ENCODE peak calls at places on chromosomes 4 and X, in nine cellular contexts. F is uterus, I is suprapubic skin, O is cardiac muscle cell, Y is esophagus squamous epithelium, T is hepatocyte, X is AG04450, M is BE2C, U is left lung. E is an unnamed sample.

GRCh38 chr4:67327245-67327860 is 217.9 kb downstream of the CENPC start:
- DNase-seq in O (peak; percentile 81), T (peak; percentile 82), F (peak; percentile 20), U (no peak), M (peak; percentile 58), I (no peak), Y (no peak), X (peak; percentile 6), E (peak; percentile 49)

GRCh38 chr4:108473163-108473720 is 147.1 kb upstream of the RPL34 start:
- DNase-seq in T (no peak), M (peak; percentile 24), U (no peak), I (no peak), O (no peak), X (no peak), Y (no peak), F (no peak), E (no peak)

GRCh38 chr4:113052379-113052951 is 3.0 kb downstream of the ANK2 start:
- DNase-seq in I (no peak), X (no peak), M (no peak), F (no peak), O (no peak), T (no peak), U (no peak), Y (no peak), E (peak; percentile 44)

GRCh38 chrX:55758033-55758432 is 40.5 kb downstream of the RRAGB start:
- DNase-seq in O (no peak), Y (no peak), F (no peak), M (no peak), U (no peak), I (no peak), T (no peak), X (no peak), E (peak; percentile 40)

GRCh38 chrX:124415115-124415798 is 68.9 kb downstream of the SH2D1A start:
- DNase-seq in I (no peak), X (no peak), M (no peak), O (no peak), F (no peak), T (no peak), Y (no peak), U (no peak), E (no peak)

GRCh38 chrX:41382699-41383645 is 49.0 kb downstream of the DDX3X start:
- DNase-seq in X (no peak), Y (no peak), M (no peak), U (no peak), I (no peak), O (no peak), T (peak; percentile 56), F (no peak), E (peak; percentile 28)

GRCh38 chr4:178316211-178316610 is 874.0 kb upstream of the AGA start:
- DNase-seq in T (no peak), O (no peak), U (no peak), X (no peak), F (no peak), I (no peak), Y (no peak), M (peak; percentile 67), E (no peak)

GRCh38 chr4:30720021-30720655 is at the start of gene PCDH7:
- DNase-seq in O (peak; percentile 69), M (no peak), I (no peak), T (peak; percentile 66), Y (no peak), U (peak; percentile 48), F (peak; percentile 52), X (no peak), E (peak; percentile 28)

GRCh38 chr4:78629991-78630541 is 78.5 kb downstream of the ANXA3 start:
- DNase-seq in I (no peak), U (peak; percentile 51), X (no peak), O (no peak), T (peak; percentile 63), Y (no peak), M (peak; percentile 56), F (no peak), E (no peak)

GRCh38 chrX:48507246-48507645 is 1.5 kb upstream of the PORCN start:
- DNase-seq in F (no peak), U (no peak), I (no peak), Y (no peak), X (no peak), T (no peak), M (no peak), O (no peak), E (no peak)

GRCh38 chr4:176841730-176842129 is 49.0 kb upstream of the VEGFC start:
- DNase-seq in X (peak; percentile 26), M (no peak), F (no peak), O (no peak), Y (no peak), I (no peak), T (no peak), U (no peak), E (peak; percentile 27)

GRCh38 chrX:103330601-103331397 is 760 bp downstream of the TCEAL7 start:
- DNase-seq in X (no peak), I (no peak), T (peak; percentile 20), Y (no peak), O (peak; percentile 20), F (peak; percentile 22), M (no peak), U (no peak), E (no peak)
- H3K4me3 ChIP-seq in X (peak overlapping the region; percentile 59), I (peak overlapping the region; percentile 30), T (no peak overlapping the region), Y (no peak overlapping the region), O (no peak overlapping the region), F (peak overlapping the region; percentile 13), M (peak overlapping the region; percentile 63), U (no peak overlapping the region), E (peak overlapping the region; percentile 53)

GRCh38 chrX:53249387-53250042 is 24.5 kb upstream of the KDM5C start:
- DNase-seq in T (no peak), U (no peak), X (no peak), O (no peak), Y (no peak), F (no peak), I (no peak), M (no peak), E (no peak)
- TF ChIP-seq CTCF in T (no peak), U (no peak), X (no peak), O (no peak), Y (no peak), F (no peak), I (no peak), M (no peak), E (no peak)

DNA sequence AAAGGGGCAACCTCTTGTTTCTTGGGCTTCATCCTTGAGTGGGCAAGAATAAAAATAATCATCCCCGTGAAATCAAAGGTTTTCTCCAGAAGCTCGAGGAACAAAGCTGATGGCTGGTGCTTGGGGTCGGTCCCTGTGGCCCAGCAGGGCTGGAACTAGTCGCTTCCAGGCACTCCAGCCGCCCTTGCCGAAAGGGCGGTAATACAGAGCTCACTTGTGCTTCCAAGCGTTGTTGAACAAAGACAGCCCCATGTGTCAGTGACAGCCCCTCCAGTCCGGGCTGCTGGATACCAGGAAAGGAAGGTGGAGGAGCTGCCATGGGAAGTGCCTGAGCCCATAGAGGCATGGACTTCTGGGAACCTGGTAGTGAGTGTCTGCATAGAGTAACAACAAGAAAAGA is 5.2 kb downstream of the HELT start:
- DNase-seq in O (no peak), T (no peak), X (no peak), M (no peak), Y (no peak), U (no peak), F (no peak), I (no peak), E (no peak)
- H3K27me3 ChIP-seq in O (peaks cover 100% of the 10 kb centered on the region), T (peaks cover 86% of the 10 kb centered on the region), X (peaks cover 46% of the 10 kb centered on the region), M (peaks cover 63% of the 10 kb centered on the region), Y (peaks cover 17% of the 10 kb centered on the region), U (peaks cover 43% of the 10 kb centered on the region), F (peaks cover 13% of the 10 kb centered on the region), I (peaks cover 90% of the 10 kb centered on the region), E (peaks cover 55% of the 10 kb centered on the region)

DNA sequence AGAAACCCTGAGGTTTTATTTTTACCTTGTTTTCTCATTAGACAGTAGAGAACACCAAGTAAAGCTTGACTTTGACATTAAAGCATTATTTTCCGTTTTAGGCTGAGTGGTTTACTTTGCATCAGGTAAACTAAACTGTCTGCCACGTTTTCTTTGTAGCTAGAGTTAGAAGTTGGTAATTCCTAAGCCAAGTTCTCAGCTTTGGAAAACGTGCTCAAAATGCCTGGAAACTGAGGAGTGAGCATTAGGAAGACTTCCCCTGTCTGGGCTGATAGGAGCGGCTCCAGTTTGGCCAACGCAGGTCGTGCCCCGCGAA is 815 bp downstream of the PDLIM3 start:
- DNase-seq in O (no peak), F (no peak), U (no peak), Y (no peak), X (no peak), I (no peak), T (no peak), M (no peak), E (no peak)
- H3K4me3 ChIP-seq in O (peak overlapping the region; percentile 83), F (peak overlapping the region; percentile 43), U (peak overlapping the region; percentile 52), Y (peak overlapping the region; percentile 50), X (peak overlapping the region; percentile 78), I (peak overlapping the region; percentile 74), T (peak overlapping the region; percentile 97), M (peak overlapping the region; percentile 84), E (peak overlapping the region; percentile 75)

DNA sequence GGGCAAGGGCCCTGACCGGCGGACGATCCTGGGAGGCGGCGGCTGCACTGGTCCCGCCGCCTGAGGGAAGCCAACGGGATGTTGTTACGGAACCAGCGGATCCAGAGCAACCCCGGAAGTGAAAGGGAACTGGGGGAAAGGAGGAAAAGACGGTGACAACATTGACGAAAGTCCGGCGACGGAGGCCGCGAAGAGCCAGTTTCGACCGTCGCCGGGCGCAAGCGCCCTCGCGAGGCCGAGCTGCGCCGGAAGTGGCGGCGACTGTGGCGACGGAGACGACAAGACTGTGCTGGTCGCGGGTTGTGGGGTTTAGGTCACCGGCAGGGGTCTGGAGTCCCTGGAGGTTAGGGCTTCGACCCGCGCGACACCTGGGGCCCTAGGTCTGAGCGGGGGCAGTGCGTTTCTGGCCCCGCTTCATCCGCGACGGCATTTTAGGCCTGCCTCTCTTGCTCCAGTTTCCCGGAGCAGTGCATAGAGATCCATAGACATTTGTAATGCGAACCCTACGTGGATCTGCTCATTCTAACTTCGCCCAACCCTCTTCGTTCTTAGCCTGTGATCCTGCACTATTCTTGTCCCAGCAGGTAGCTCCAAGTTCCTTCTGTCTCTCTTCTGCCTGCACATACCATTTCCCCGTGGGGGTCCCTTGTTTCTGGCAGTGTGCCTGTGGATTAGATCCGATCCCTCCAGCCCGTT is at the start of gene BOD1L1:
- DNase-seq in X (peak; percentile 63), Y (peak; percentile 28), M (peak; percentile 89), O (peak; percentile 93), I (peak; percentile 88), T (peak; percentile 92), F (peak; percentile 86), U (peak; percentile 93), E (peak; percentile 84)
- TF ChIP-seq CTCF in X (peak; percentile 63), Y (peak; percentile 62), M (peak; percentile 61), O (peak; percentile 52), I (no peak), T (peak; percentile 41), F (peak; percentile 56), U (peak; percentile 37), E (peak; percentile 71)

E was measured in brain microvascular endothelial cell.